ENCODE peak calls at places on chromosome 22, in four cellular contexts. J is activated T-cell treated with anti-CD3 and anti-CD28 coated beads for 1 hour, P is right lobe of liver, I is LoVo. Z is an unnamed sample.

GRCh38 chr22:32904044-32904443 is 102.5 kb downstream of the TIMP3 start:
- DNase-seq in I (no peak), P (no peak), J (no peak), Z (peak)

GRCh38 chr22:46289244-46289891 is 7.3 kb upstream of the GTSE1 start:
- DNase-seq in I (no peak), P (no peak), J (no peak), Z (no peak)

GRCh38 chr22:18994780-18995711 is 59.0 kb upstream of the PRODH start:
- DNase-seq in J (no peak), P (peak), I (peak), Z (no peak)

GRCh38 chr22:43777204-43777671 is 34.9 kb downstream of the EFCAB6 start:
- DNase-seq in P (no peak), I (no peak), J (no peak), Z (no peak)

GRCh38 chr22:25496396-25497064 is 67.9 kb upstream of the GRK3 start:
- DNase-seq in J (no peak), I (no peak), P (no peak), Z (no peak)

GRCh38 chr22:46977656-46978343 is 215.3 kb downstream of the TBC1D22A start:
- DNase-seq in I (no peak), J (no peak), P (no peak), Z (no peak)

GRCh38 chr22:36546932-36547331 is 18.0 kb upstream of the EIF3D start:
- DNase-seq in J (no peak), P (no peak), I (no peak), Z (peak)

GRCh38 chr22:37672920-37673453 is 2.4 kb upstream of the LGALS1 start:
- DNase-seq in J (no peak), P (no peak), I (no peak), Z (no peak)

GRCh38 chr22:46382524-46382923 is 47.0 kb downstream of the TRMU start:
- DNase-seq in I (no peak), J (no peak), P (no peak), Z (no peak)

GRCh38 chr22:40535189-40535512 is 101.4 kb downstream of the MRTFA start:
- DNase-seq in J (no peak), P (no peak), I (no peak), Z (no peak)

GRCh38 chr22:48885271-48885918 is 942.3 kb downstream of the BRD1 start:
- DNase-seq in J (no peak), P (no peak), I (no peak), Z (no peak)

GRCh38 chr22:37802310-37803194 is 5.2 kb upstream of the GCAT start:
- DNase-seq in P (no peak), J (no peak), I (no peak), Z (no peak)

GRCh38 chr22:50027639-50028537 is 15.3 kb upstream of the IL17REL start:
- DNase-seq in I (no peak), J (no peak), P (peak), Z (no peak)

GRCh38 chr22:36585841-36586240 is 56.9 kb upstream of the EIF3D start:
- DNase-seq in P (no peak), I (peak), J (no peak), Z (no peak)

GRCh38 chr22:46942816-46943783 is 180.7 kb downstream of the TBC1D22A start:
- DNase-seq in I (no peak), P (no peak), J (no peak), Z (no peak)

GRCh38 chr22:18996376-18996900 is 60.3 kb upstream of the PRODH start:
- DNase-seq in P (no peak), I (no peak), J (no peak), Z (no peak)

GRCh38 chr22:48902983-48903650 is 924.6 kb downstream of the BRD1 start:
- DNase-seq in I (no peak), J (no peak), P (peak), Z (no peak)

GRCh38 chr22:37014835-37015586 is 4.2 kb downstream of the TST start:
- DNase-seq in J (no peak), P (peak), I (no peak), Z (no peak)